ENCODE peak calls at places on chromosome 22, in eight cellular contexts. I, G, X, N, C, H, U and L are unnamed samples. For H3K36me3, the result is how much of the 10 kb centered on the place peaks cover.

GRCh38 chr22:20228055-20228938 is 39.8 kb downstream of the RTN4R start:
- DNase-seq in I (no peak), G (no peak), X (no peak), N (no peak), C (no peak), H (no peak), U (no peak), L (no peak)

GRCh38 chr22:19526076-19526701 is 2.0 kb upstream of the CLDN5 start:
- DNase-seq in I (peak), G (no peak), X (no peak), N (no peak), C (no peak), H (no peak), U (no peak), L (no peak)

GRCh38 chr22:33512961-33513360 is 407.3 kb downstream of the LARGE1 start:
- DNase-seq in I (no peak), G (peak), X (no peak), N (no peak), C (no peak), H (no peak), U (no peak), L (no peak)

GRCh38 chr22:35465109-35465701 is 65.3 kb downstream of the MCM5 start:
- DNase-seq in I (no peak), G (no peak), X (no peak), N (no peak), C (no peak), H (no peak), U (no peak), L (no peak)

GRCh38 chr22:32847067-32847491 is 45.6 kb downstream of the TIMP3 start:
- DNase-seq in I (no peak), G (peak), X (no peak), N (no peak), C (no peak), H (no peak), U (peak), L (no peak)

GRCh38 chr22:30804626-30805025 is 110.0 kb downstream of the OSBP2 start:
- DNase-seq in I (no peak), G (peak), X (no peak), N (no peak), C (no peak), H (no peak), U (no peak), L (no peak)

GRCh38 chr22:49765951-49766350 is 61.7 kb downstream of the BRD1 start:
- DNase-seq in I (peak), G (no peak), X (no peak), N (peak), C (peak), H (peak), U (no peak), L (no peak)

GRCh38 chr22:21068681-21069276 is 23.0 kb downstream of the LRRC74B start:
- DNase-seq in I (no peak), G (no peak), X (no peak), N (no peak), C (no peak), H (no peak), U (no peak), L (no peak)

GRCh38 chr22:28151241-28151640 is 232.2 kb upstream of the PITPNB start:
- DNase-seq in I (no peak), G (no peak), X (no peak), N (no peak), C (no peak), H (no peak), U (no peak), L (no peak)

GRCh38 chr22:17107547-17107810 is 13.7 kb downstream of the TMEM121B start:
- DNase-seq in I (peak), G (no peak), X (no peak), N (no peak), C (no peak), H (no peak), U (no peak), L (no peak)

GRCh38 chr22:38215156-38216038 is 13.6 kb downstream of the MAFF start:
- DNase-seq in I (no peak), G (no peak), X (no peak), N (no peak), C (no peak), H (no peak), U (no peak), L (no peak)

GRCh38 chr22:38214248-38215056 is 12.7 kb downstream of the MAFF start:
- DNase-seq in I (peak), G (peak), X (no peak), N (peak), C (peak), H (peak), U (peak), L (no peak)

GRCh38 chr22:38211556-38211955 is 9.8 kb downstream of the MAFF start:
- DNase-seq in I (no peak), G (no peak), X (no peak), N (no peak), C (no peak), H (no peak), U (no peak), L (no peak)

GRCh38 chr22:38212442-38212841 is 10.6 kb downstream of the MAFF start:
- DNase-seq in I (no peak), G (no peak), X (no peak), N (no peak), C (no peak), H (no peak), U (no peak), L (no peak)

GRCh38 chr22:38213319-38214247 is 11.8 kb downstream of the MAFF start:
- DNase-seq in I (no peak), G (no peak), X (no peak), N (no peak), C (no peak), H (no peak), U (no peak), L (no peak)
- H3K36me3 ChIP-seq in I (under half), G (under half), X (under half), N (under half), C (under half), H (under half), U (under half), L (under half)

GRCh38 chr22:29298641-29299040 is 7.8 kb upstream of the GAS2L1 start:
- DNase-seq in I (peak), G (no peak), X (no peak), N (no peak), C (no peak), H (no peak), U (no peak), L (no peak)
- H3K36me3 ChIP-seq in I (under half), G (half or more), X (under half), N (under half), C (half or more), H (half or more), U (half or more), L (under half)

GRCh38 chr22:25899566-25899965 is 157.6 kb downstream of the MYO18B start:
- DNase-seq in I (no peak), G (no peak), X (no peak), N (no peak), C (no peak), H (no peak), U (no peak), L (no peak)

GRCh38 chr22:25900880-25901279 is 158.9 kb downstream of the MYO18B start:
- DNase-seq in I (no peak), G (no peak), X (no peak), N (no peak), C (no peak), H (no peak), U (no peak), L (no peak)

GRCh38 chr22:25903294-25903693 is 161.3 kb downstream of the MYO18B start:
- DNase-seq in I (no peak), G (no peak), X (no peak), N (no peak), C (no peak), H (no peak), U (no peak), L (no peak)

GRCh38 chr22:25900390-25900789 is 158.4 kb downstream of the MYO18B start:
- DNase-seq in I (no peak), G (no peak), X (no peak), N (no peak), C (no peak), H (no peak), U (no peak), L (no peak)

GRCh38 chr22:25902402-25902801 is 160.4 kb downstream of the MYO18B start:
- DNase-seq in I (no peak), G (no peak), X (no peak), N (no peak), C (no peak), H (no peak), U (no peak), L (no peak)
- H3K36me3 ChIP-seq in I (under half), G (under half), X (under half), N (under half), C (under half), H (under half), U (under half), L (under half)

DNA sequence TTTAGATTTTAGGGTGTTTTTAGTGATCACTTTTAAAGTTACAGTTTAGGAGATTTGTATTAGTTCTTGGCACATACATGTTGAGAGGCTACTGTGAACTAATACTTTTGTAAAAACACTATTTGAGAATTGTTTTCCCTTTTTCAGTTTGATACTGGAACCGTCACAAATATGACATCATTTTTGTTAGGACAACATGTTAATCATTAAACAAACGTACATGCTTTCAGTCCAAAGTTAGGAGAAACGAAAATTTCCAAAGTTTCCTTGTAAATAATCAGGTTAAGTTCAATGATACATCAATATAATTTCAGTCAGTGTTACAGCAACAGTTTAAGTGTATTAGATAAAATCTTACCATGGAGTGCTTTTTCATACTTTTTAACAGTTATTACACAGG is 53.1 kb downstream of the SPECC1L start:
- DNase-seq in I (no peak), G (no peak), X (no peak), N (no peak), C (no peak), H (no peak), U (no peak), L (no peak)
- H3K36me3 ChIP-seq in I (under half), G (under half), X (under half), N (under half), C (half or more), H (half or more), U (under half), L (under half)

DNA sequence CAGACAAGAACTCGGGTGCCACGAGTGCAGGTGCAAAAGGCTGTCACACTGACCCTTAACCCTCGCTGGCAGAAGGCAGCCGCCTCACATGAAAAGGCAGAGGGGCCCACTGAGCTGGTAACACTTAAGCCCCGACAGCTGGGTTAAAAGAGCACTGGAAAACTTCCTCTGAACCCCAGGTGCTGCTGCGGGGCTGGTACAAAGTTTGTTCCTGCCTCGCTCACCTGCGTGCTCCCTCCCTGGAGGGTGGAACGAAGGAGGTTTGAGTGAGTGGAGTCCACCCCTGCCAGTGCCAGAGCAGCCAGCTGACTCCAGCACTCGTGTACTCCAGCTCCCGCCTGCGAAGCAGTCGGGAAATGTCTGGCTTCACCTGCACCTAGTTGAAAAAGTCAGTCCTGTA is 12.6 kb downstream of the SULT4A1 start:
- DNase-seq in I (peak), G (no peak), X (no peak), N (peak), C (no peak), H (no peak), U (no peak), L (no peak)
- H3K36me3 ChIP-seq in I (under half), G (under half), X (under half), N (under half), C (under half), H (under half), U (under half), L (under half)

DNA sequence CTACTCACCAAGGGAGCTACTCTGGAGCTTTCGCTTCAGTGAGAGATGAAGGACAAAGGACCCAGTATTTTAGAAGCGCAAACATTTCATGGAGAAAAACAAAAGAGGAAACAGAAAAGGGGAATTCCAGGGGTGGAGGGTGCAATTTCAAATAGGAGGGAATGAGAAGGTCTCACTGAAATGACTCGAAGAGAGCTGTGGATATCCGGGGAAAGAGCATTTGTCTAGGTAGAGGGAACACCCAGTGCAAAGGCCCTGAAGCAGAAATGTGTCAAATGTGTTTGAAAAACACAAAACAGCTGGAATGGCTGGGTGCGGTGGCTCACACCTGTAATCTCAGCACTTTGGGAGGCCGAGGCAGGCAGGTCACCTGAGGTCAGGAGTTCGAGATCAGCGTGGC is 2.4 kb downstream of the RPS19BP1 start:
- DNase-seq in I (no peak), G (no peak), X (no peak), N (no peak), C (no peak), H (peak), U (no peak), L (no peak)
- H3K36me3 ChIP-seq in I (under half), G (under half), X (under half), N (under half), C (under half), H (under half), U (under half), L (under half)

GRCh38 chr22:38230916-38231315 is 29.1 kb downstream of the MAFF start:
- DNase-seq in I (no peak), G (no peak), X (no peak), N (no peak), C (no peak), H (no peak), U (no peak), L (no peak)

GRCh38 chr22:38228326-38228872 is 26.6 kb downstream of the MAFF start:
- DNase-seq in I (no peak), G (no peak), X (no peak), N (no peak), C (no peak), H (no peak), U (no peak), L (no peak)

GRCh38 chr22:38228873-38229740 is 27.3 kb downstream of the MAFF start:
- DNase-seq in I (no peak), G (peak), X (peak), N (peak), C (peak), H (no peak), U (peak), L (no peak)

GRCh38 chr22:38232196-38232595 is 30.4 kb downstream of the MAFF start:
- DNase-seq in I (no peak), G (no peak), X (no peak), N (no peak), C (no peak), H (no peak), U (no peak), L (no peak)

DNA sequence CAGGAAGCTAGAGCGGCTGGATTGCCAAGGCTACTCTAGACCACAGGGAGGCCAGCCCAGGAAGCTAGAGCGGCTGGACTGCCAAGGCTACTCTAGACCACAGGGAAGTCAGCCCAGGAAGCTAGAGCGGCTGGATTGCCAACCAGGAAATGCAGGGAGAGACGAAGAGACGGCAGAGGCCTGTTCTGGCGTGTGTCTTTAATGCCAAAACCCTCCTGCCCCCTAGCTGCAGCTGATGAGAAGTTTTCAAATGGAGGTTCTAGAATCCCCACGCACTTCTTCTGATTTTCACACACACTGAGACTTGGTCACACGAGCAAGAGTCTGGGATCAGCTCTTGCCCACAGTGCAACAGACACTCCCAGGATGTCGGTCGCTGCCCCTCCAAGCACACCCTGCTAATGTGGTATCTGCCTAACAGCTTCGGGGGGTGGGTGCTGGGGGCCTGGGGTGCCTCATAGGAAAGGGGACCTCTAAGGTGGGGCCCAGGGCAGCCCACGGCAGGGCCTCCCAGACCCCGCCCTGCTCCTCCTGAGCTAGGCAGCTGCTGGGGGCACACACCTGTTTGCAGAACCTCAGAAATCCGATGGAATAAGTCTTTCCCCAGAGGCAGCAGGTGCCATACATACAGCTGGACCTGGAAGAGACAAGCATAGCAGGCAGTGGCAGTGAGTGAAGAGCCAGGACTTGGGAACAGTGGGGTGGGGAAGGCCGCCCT is 28.5 kb downstream of the MAFF start:
- DNase-seq in I (no peak), G (no peak), X (no peak), N (no peak), C (peak), H (peak), U (no peak), L (no peak)
- H3K36me3 ChIP-seq in I (under half), G (under half), X (half or more), N (under half), C (half or more), H (half or more), U (under half), L (under half)

DNA sequence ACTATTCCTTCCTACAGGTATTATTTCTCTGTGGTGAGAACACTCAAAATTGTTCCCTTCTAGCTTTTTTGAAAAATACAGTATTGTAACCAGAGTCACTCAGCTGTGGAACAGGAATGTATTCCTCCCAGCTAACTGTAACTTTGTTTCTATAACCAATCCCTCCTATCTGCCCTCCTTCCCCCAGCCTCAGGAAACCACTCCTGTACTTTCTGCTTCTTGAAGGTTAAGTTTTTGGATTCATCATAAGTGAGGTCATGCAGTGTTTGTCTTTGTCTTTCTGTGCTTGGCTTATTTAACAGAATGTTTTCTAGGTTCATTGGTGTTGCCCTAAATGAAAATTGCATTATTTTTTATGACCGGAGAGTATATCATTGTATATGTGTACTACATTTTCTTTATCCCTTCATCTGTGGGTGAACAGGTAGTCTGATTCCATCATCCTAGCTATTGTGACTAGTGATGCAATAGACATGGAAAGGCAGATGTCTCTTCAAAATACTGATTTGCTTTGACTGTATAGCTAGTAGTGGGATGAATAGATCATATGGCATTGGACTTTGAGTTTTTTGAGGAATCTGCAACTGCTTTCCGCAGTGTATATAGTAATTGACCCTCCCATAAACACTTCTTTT is 112.9 kb upstream of the GRK3 start:
- DNase-seq in I (no peak), G (peak), X (no peak), N (no peak), C (no peak), H (no peak), U (no peak), L (no peak)
- H3K36me3 ChIP-seq in I (under half), G (under half), X (under half), N (under half), C (under half), H (under half), U (under half), L (under half)

GRCh38 chr22:29559030-29559429 is 5.5 kb upstream of the THOC5 start:
- DNase-seq in I (no peak), G (no peak), X (no peak), N (no peak), C (no peak), H (no peak), U (no peak), L (no peak)

GRCh38 chr22:29553391-29554224 is at the start of gene THOC5:
- DNase-seq in I (peak), G (peak), X (peak), N (peak), C (peak), H (peak), U (peak), L (peak)

GRCh38 chr22:29550005-29550404 is 3.6 kb downstream of the THOC5 start:
- DNase-seq in I (no peak), G (no peak), X (no peak), N (no peak), C (no peak), H (no peak), U (no peak), L (no peak)

GRCh38 chr22:29559853-29560252 is 6.3 kb upstream of the THOC5 start:
- DNase-seq in I (no peak), G (no peak), X (no peak), N (no peak), C (no peak), H (no peak), U (no peak), L (no peak)

GRCh38 chr22:29555065-29555644 is 1.6 kb upstream of the THOC5 start:
- DNase-seq in I (no peak), G (no peak), X (no peak), N (no peak), C (no peak), H (no peak), U (no peak), L (no peak)
- H3K36me3 ChIP-seq in I (under half), G (under half), X (under half), N (under half), C (half or more), H (under half), U (under half), L (under half)